ENCODE peak calls at places on chromosomes 4 and X, in nine cellular contexts. G is CD8-positive, alpha-beta T cell; E is activated CD4-positive, CD25-positive, alpha-beta regulatory T cell treated with anti-CD3 and anti-CD28 coated beads, Interleukin-2, amount 50 U/mL, for 72 hours; L is putamen; D is CD4-positive, CD25-positive, alpha-beta regulatory T cell; U is NCI-H226; J is pancreas; T is A549; Y is HS-27A. I is an unnamed sample.

GRCh38 chr4:17066972-17067371 is 168.5 kb upstream of the LDB2 start:
- DNase-seq in G (no peak), T (peak; percentile 3), J (no peak), Y (peak; percentile 82), U (peak; percentile 82), D (no peak), E (no peak), L (no peak), I (peak; percentile 78)

GRCh38 chrX:123169247-123169901 is 14.7 kb upstream of the GRIA3 start:
- DNase-seq in U (no peak), L (no peak), G (no peak), E (no peak), D (no peak), Y (no peak), T (peak; percentile 7), J (no peak), I (no peak)

GRCh38 chr4:76013540-76013939 is 6.2 kb upstream of the CXCL9 start:
- DNase-seq in T (no peak), Y (no peak), J (no peak), D (no peak), U (no peak), G (no peak), E (no peak), L (no peak), I (no peak)

GRCh38 chr4:7414046-7414445 is 20.7 kb downstream of the PSAPL1 start:
- DNase-seq in U (no peak), J (peak; percentile 7), D (no peak), Y (no peak), E (peak; percentile 1), L (no peak), G (no peak), T (no peak), I (no peak)

GRCh38 chr4:10173754-10174749 is 57.5 kb upstream of the WDR1 start:
- DNase-seq in E (no peak), U (no peak), L (no peak), Y (no peak), D (no peak), G (no peak), J (peak; percentile 60), T (no peak), I (no peak)

GRCh38 chr4:94412019-94413017 is 39.4 kb upstream of the PDLIM5 start:
- DNase-seq in L (no peak), G (no peak), T (no peak), Y (peak; percentile 54), E (no peak), D (no peak), U (peak; percentile 68), J (peak; percentile 18), I (peak; percentile 65)

GRCh38 chr4:14841801-14842748 is 160.2 kb upstream of the CPEB2 start:
- DNase-seq in L (no peak), J (no peak), D (no peak), T (peak; percentile 6), E (no peak), Y (peak; percentile 39), G (no peak), U (peak; percentile 54), I (peak; percentile 47)

GRCh38 chr4:8427761-8428287 is 12.7 kb downstream of the ACOX3 start:
- DNase-seq in Y (no peak), G (no peak), U (no peak), L (no peak), E (no peak), T (no peak), J (peak; percentile 53), D (peak; percentile 57), I (no peak)

GRCh38 chr4:68342139-68342538 is 7.8 kb downstream of the YTHDC1 start:
- DNase-seq in Y (no peak), T (peak; percentile 8), D (no peak), L (peak; percentile 39), G (no peak), J (no peak), E (no peak), U (peak; percentile 36), I (no peak)

GRCh38 chrX:19283597-19284339 is 60.0 kb upstream of the PDHA1 start:
- DNase-seq in L (no peak), D (no peak), G (no peak), E (no peak), Y (no peak), U (no peak), J (no peak), T (no peak), I (no peak)

GRCh38 chr4:88765729-88766128 is 68.1 kb upstream of the NAP1L5 start:
- DNase-seq in L (no peak), E (no peak), J (no peak), U (peak; percentile 70), D (no peak), T (peak; percentile 15), G (no peak), Y (peak; percentile 69), I (peak; percentile 49)

GRCh38 chrX:111348363-111348927 is 63.5 kb downstream of the DCX start:
- DNase-seq in Y (no peak), J (no peak), L (no peak), E (no peak), D (no peak), G (no peak), T (no peak), U (no peak), I (no peak)

GRCh38 chr4:26127851-26128337 is 192.9 kb upstream of the RBPJ start:
- DNase-seq in J (peak; percentile 74), T (no peak), D (no peak), L (no peak), U (peak; percentile 50), G (no peak), E (no peak), Y (no peak), I (no peak)

GRCh38 chrX:3010532-3010931 is 4.2 kb downstream of the ARSH start:
- DNase-seq in E (no peak), Y (no peak), U (no peak), G (no peak), L (no peak), J (no peak), T (no peak), D (no peak), I (no peak)

GRCh38 chr4:6758732-6759131 is 23.8 kb upstream of the KIAA0232 start:
- DNase-seq in G (no peak), J (no peak), L (no peak), D (no peak), Y (no peak), E (no peak), U (no peak), T (no peak), I (no peak)

GRCh38 chr4:14110407-14110806 is 482.9 kb upstream of the BOD1L1 start:
- DNase-seq in D (no peak), T (no peak), U (peak; percentile 69), L (no peak), G (no peak), Y (no peak), E (no peak), J (no peak), I (no peak)

GRCh38 chr4:27357283-27357682 is 496.6 kb downstream of the STIM2 start:
- DNase-seq in J (no peak), E (no peak), D (no peak), T (no peak), U (peak; percentile 6), G (no peak), L (peak; percentile 8), Y (no peak), I (peak; percentile 27)

GRCh38 chr4:170007113-170007512 is 19.1 kb downstream of the MFAP3L start:
- DNase-seq in U (no peak), Y (no peak), D (no peak), J (no peak), L (no peak), G (no peak), E (no peak), T (no peak), I (peak; percentile 74)

GRCh38 chr4:146243141-146243882 is 29.0 kb downstream of the REELD1 start:
- DNase-seq in E (peak; percentile 65), Y (no peak), D (peak; percentile 53), J (no peak), T (no peak), G (peak; percentile 55), L (peak; percentile 76), U (no peak), I (no peak)

GRCh38 chr4:168724243-168724642 is 227.4 kb downstream of the PALLD start:
- DNase-seq in U (no peak), J (no peak), T (no peak), Y (no peak), L (no peak), E (no peak), D (no peak), G (no peak), I (no peak)

GRCh38 chrX:23003121-23003520 is 3.4 kb downstream of the DDX53 start:
- DNase-seq in U (no peak), D (no peak), T (no peak), E (no peak), L (no peak), G (no peak), Y (no peak), J (no peak), I (no peak)

GRCh38 chr4:150033937-150034336 is 44.3 kb upstream of the DCLK2 start:
- DNase-seq in T (no peak), E (no peak), U (peak; percentile 37), J (peak; percentile 74), L (no peak), Y (no peak), D (no peak), G (no peak), I (peak; percentile 63)

GRCh38 chr4:147110473-147110872 is 164.8 kb upstream of the TTC29 start:
- DNase-seq in L (no peak), E (no peak), D (no peak), U (no peak), T (no peak), Y (no peak), J (no peak), G (no peak), I (no peak)

GRCh38 chr4:113468165-113469022 is 293.1 kb downstream of the CAMK2D start:
- DNase-seq in E (no peak), J (peak; percentile 47), T (peak; percentile 31), L (peak; percentile 40), U (peak; percentile 92), D (no peak), G (no peak), Y (peak; percentile 99), I (peak; percentile 98)

GRCh38 chr4:73208376-73208775 is 50.2 kb downstream of the ANKRD17 start:
- DNase-seq in T (no peak), J (no peak), L (no peak), G (no peak), E (no peak), U (no peak), D (no peak), Y (peak; percentile 19), I (no peak)

GRCh38 chrX:154833746-154834274 is 652 bp downstream of the SMIM9 start:
- DNase-seq in D (no peak), G (no peak), E (no peak), U (no peak), T (no peak), J (no peak), L (no peak), Y (no peak), I (no peak)

GRCh38 chrX:135707880-135708279 is 5.6 kb upstream of the CT45A1 start:
- DNase-seq in E (peak; percentile 45), Y (no peak), T (peak; percentile 8), U (no peak), D (peak; percentile 22), G (peak; percentile 12), L (no peak), J (no peak), I (peak; percentile 47)

GRCh38 chrX:45851434-45851991 is 650.8 kb upstream of the DIPK2B start:
- DNase-seq in G (peak; percentile 33), E (peak; percentile 50), U (peak; percentile 49), L (peak; percentile 25), Y (no peak), D (peak; percentile 83), J (peak; percentile 18), T (peak; percentile 50), I (peak; percentile 20)

GRCh38 chrX:107673933-107674479 is 45.7 kb downstream of the PRPS1 start:
- DNase-seq in G (peak; percentile 93), Y (no peak), D (peak; percentile 95), J (peak; percentile 62), T (no peak), E (peak; percentile 80), U (no peak), L (no peak), I (peak; percentile 72)

GRCh38 chr4:4862665-4863482 is 3.4 kb downstream of the MSX1 start:
- DNase-seq in E (no peak), U (no peak), J (no peak), L (no peak), G (no peak), T (no peak), Y (no peak), D (no peak), I (no peak)

GRCh38 chrX:133865761-133866470 is 119.5 kb downstream of the GPC3 start:
- DNase-seq in U (no peak), Y (no peak), L (no peak), J (no peak), D (no peak), T (no peak), E (no peak), G (no peak), I (no peak)